ENCODE peak calls at places on chromosomes 5 and 9, in eight cellular contexts. One of them, this sample, is unnamed.
A peak's percentile ranks its signal among the peaks of the same experiment; 100 is the strongest.

GRCh38 chr9:7146582-7146981 is 388.8 kb downstream of the KDM4C start:
- DNase-seq in amniotic epithelial cell: peak; percentile 4
- DNase-seq in NCI-H774: no peak
- DNase-seq in EL: no peak
- DNase-seq in natural killer cell treated with Interleukin-12 subunit alpha and Interleukin-12 subunit beta and Interleukin-15 and Interleukin-18, amount 100 ng/mL, for 72 hours: no peak
- DNase-seq in stimulated activated CD4-positive, alpha-beta T cell treated with anti-CD3 and anti-CD28 coated beads, Interleukin-15, amount 100 ng/mL, for 24 hours: no peak
- DNase-seq in endothelial cell: no peak
- DNase-seq in HEK293T: no peak
- DNase-seq in this sample: no peak

GRCh38 chr5:96431376-96432244 is 1.4 kb downstream of the PCSK1 start:
- DNase-seq in amniotic epithelial cell: no peak
- DNase-seq in NCI-H774: peak; percentile 53
- DNase-seq in EL: peak; percentile 77
- DNase-seq in natural killer cell treated with Interleukin-12 subunit alpha and Interleukin-12 subunit beta and Interleukin-15 and Interleukin-18, amount 100 ng/mL, for 72 hours: no peak
- DNase-seq in stimulated activated CD4-positive, alpha-beta T cell treated with anti-CD3 and anti-CD28 coated beads, Interleukin-15, amount 100 ng/mL, for 24 hours: peak; percentile 61
- DNase-seq in endothelial cell: no peak
- DNase-seq in HEK293T: no peak
- DNase-seq in this sample: no peak

GRCh38 chr9:128159073-128159783 is 837 bp upstream of the BBLN start:
- DNase-seq in amniotic epithelial cell: no peak
- DNase-seq in NCI-H774: no peak
- DNase-seq in EL: no peak
- DNase-seq in natural killer cell treated with Interleukin-12 subunit alpha and Interleukin-12 subunit beta and Interleukin-15 and Interleukin-18, amount 100 ng/mL, for 72 hours: peak; percentile 1
- DNase-seq in stimulated activated CD4-positive, alpha-beta T cell treated with anti-CD3 and anti-CD28 coated beads, Interleukin-15, amount 100 ng/mL, for 24 hours: peak; percentile 56
- DNase-seq in endothelial cell: no peak
- DNase-seq in HEK293T: no peak
- DNase-seq in this sample: no peak

GRCh38 chr5:176364765-176365662 is at the start of gene ARL10:
- DNase-seq in amniotic epithelial cell: peak; percentile 8
- DNase-seq in NCI-H774: no peak
- DNase-seq in EL: no peak
- DNase-seq in natural killer cell treated with Interleukin-12 subunit alpha and Interleukin-12 subunit beta and Interleukin-15 and Interleukin-18, amount 100 ng/mL, for 72 hours: peak; percentile 70
- DNase-seq in stimulated activated CD4-positive, alpha-beta T cell treated with anti-CD3 and anti-CD28 coated beads, Interleukin-15, amount 100 ng/mL, for 24 hours: peak; percentile 81
- DNase-seq in endothelial cell: peak; percentile 36
- DNase-seq in HEK293T: peak; percentile 77
- DNase-seq in this sample: peak; percentile 63

GRCh38 chr5:6424700-6425099 is 24.0 kb upstream of the UBE2QL1 start:
- DNase-seq in amniotic epithelial cell: no peak
- DNase-seq in NCI-H774: no peak
- DNase-seq in EL: no peak
- DNase-seq in natural killer cell treated with Interleukin-12 subunit alpha and Interleukin-12 subunit beta and Interleukin-15 and Interleukin-18, amount 100 ng/mL, for 72 hours: no peak
- DNase-seq in stimulated activated CD4-positive, alpha-beta T cell treated with anti-CD3 and anti-CD28 coated beads, Interleukin-15, amount 100 ng/mL, for 24 hours: no peak
- DNase-seq in endothelial cell: no peak
- DNase-seq in HEK293T: no peak
- DNase-seq in this sample: no peak

GRCh38 chr9:15353892-15354291 is 46.9 kb upstream of the TTC39B start:
- DNase-seq in amniotic epithelial cell: no peak
- DNase-seq in NCI-H774: no peak
- DNase-seq in EL: no peak
- DNase-seq in natural killer cell treated with Interleukin-12 subunit alpha and Interleukin-12 subunit beta and Interleukin-15 and Interleukin-18, amount 100 ng/mL, for 72 hours: no peak
- DNase-seq in stimulated activated CD4-positive, alpha-beta T cell treated with anti-CD3 and anti-CD28 coated beads, Interleukin-15, amount 100 ng/mL, for 24 hours: no peak
- DNase-seq in endothelial cell: no peak
- DNase-seq in HEK293T: no peak
- DNase-seq in this sample: no peak

GRCh38 chr5:74630387-74631087 is 10.0 kb downstream of the ENC1 start:
- DNase-seq in amniotic epithelial cell: peak; percentile 94
- DNase-seq in NCI-H774: no peak
- DNase-seq in EL: peak; percentile 85
- DNase-seq in natural killer cell treated with Interleukin-12 subunit alpha and Interleukin-12 subunit beta and Interleukin-15 and Interleukin-18, amount 100 ng/mL, for 72 hours: no peak
- DNase-seq in stimulated activated CD4-positive, alpha-beta T cell treated with anti-CD3 and anti-CD28 coated beads, Interleukin-15, amount 100 ng/mL, for 24 hours: no peak
- DNase-seq in endothelial cell: no peak
- DNase-seq in HEK293T: no peak
- DNase-seq in this sample: no peak

GRCh38 chr9:137783521-137783920 is 94.1 kb upstream of the CACNA1B start:
- DNase-seq in amniotic epithelial cell: no peak
- DNase-seq in NCI-H774: no peak
- DNase-seq in EL: no peak
- DNase-seq in natural killer cell treated with Interleukin-12 subunit alpha and Interleukin-12 subunit beta and Interleukin-15 and Interleukin-18, amount 100 ng/mL, for 72 hours: no peak
- DNase-seq in stimulated activated CD4-positive, alpha-beta T cell treated with anti-CD3 and anti-CD28 coated beads, Interleukin-15, amount 100 ng/mL, for 24 hours: no peak
- DNase-seq in endothelial cell: no peak
- DNase-seq in HEK293T: no peak
- DNase-seq in this sample: no peak

GRCh38 chr5:14458414-14458813 is 123.2 kb upstream of the OTULINL start:
- DNase-seq in amniotic epithelial cell: no peak
- DNase-seq in NCI-H774: no peak
- DNase-seq in EL: no peak
- DNase-seq in natural killer cell treated with Interleukin-12 subunit alpha and Interleukin-12 subunit beta and Interleukin-15 and Interleukin-18, amount 100 ng/mL, for 72 hours: no peak
- DNase-seq in stimulated activated CD4-positive, alpha-beta T cell treated with anti-CD3 and anti-CD28 coated beads, Interleukin-15, amount 100 ng/mL, for 24 hours: no peak
- DNase-seq in endothelial cell: no peak
- DNase-seq in HEK293T: no peak
- DNase-seq in this sample: no peak

GRCh38 chr5:174533771-174534221 is 190.6 kb upstream of the MSX2 start:
- DNase-seq in amniotic epithelial cell: peak; percentile 80
- DNase-seq in NCI-H774: no peak
- DNase-seq in EL: peak; percentile 72
- DNase-seq in natural killer cell treated with Interleukin-12 subunit alpha and Interleukin-12 subunit beta and Interleukin-15 and Interleukin-18, amount 100 ng/mL, for 72 hours: no peak
- DNase-seq in stimulated activated CD4-positive, alpha-beta T cell treated with anti-CD3 and anti-CD28 coated beads, Interleukin-15, amount 100 ng/mL, for 24 hours: no peak
- DNase-seq in endothelial cell: no peak
- DNase-seq in HEK293T: no peak
- DNase-seq in this sample: no peak

GRCh38 chr5:134464988-134465855 is 53.5 kb upstream of the CDKN2AIPNL start:
- DNase-seq in amniotic epithelial cell: no peak
- DNase-seq in NCI-H774: no peak
- DNase-seq in EL: no peak
- DNase-seq in natural killer cell treated with Interleukin-12 subunit alpha and Interleukin-12 subunit beta and Interleukin-15 and Interleukin-18, amount 100 ng/mL, for 72 hours: no peak
- DNase-seq in stimulated activated CD4-positive, alpha-beta T cell treated with anti-CD3 and anti-CD28 coated beads, Interleukin-15, amount 100 ng/mL, for 24 hours: no peak
- DNase-seq in endothelial cell: no peak
- DNase-seq in HEK293T: peak; percentile 9
- DNase-seq in this sample: no peak

GRCh38 chr9:5529683-5530221 is 19.4 kb downstream of the PDCD1LG2 start:
- DNase-seq in amniotic epithelial cell: peak; percentile 77
- DNase-seq in NCI-H774: no peak
- DNase-seq in EL: no peak
- DNase-seq in natural killer cell treated with Interleukin-12 subunit alpha and Interleukin-12 subunit beta and Interleukin-15 and Interleukin-18, amount 100 ng/mL, for 72 hours: no peak
- DNase-seq in stimulated activated CD4-positive, alpha-beta T cell treated with anti-CD3 and anti-CD28 coated beads, Interleukin-15, amount 100 ng/mL, for 24 hours: no peak
- DNase-seq in endothelial cell: no peak
- DNase-seq in HEK293T: no peak
- DNase-seq in this sample: no peak

GRCh38 chr9:109497193-109498165 is 628 bp downstream of the PTPN3 start:
- DNase-seq in amniotic epithelial cell: peak; percentile 7
- DNase-seq in NCI-H774: peak; percentile 43
- DNase-seq in EL: peak; percentile 23
- DNase-seq in natural killer cell treated with Interleukin-12 subunit alpha and Interleukin-12 subunit beta and Interleukin-15 and Interleukin-18, amount 100 ng/mL, for 72 hours: no peak
- DNase-seq in stimulated activated CD4-positive, alpha-beta T cell treated with anti-CD3 and anti-CD28 coated beads, Interleukin-15, amount 100 ng/mL, for 24 hours: no peak
- DNase-seq in endothelial cell: no peak
- DNase-seq in HEK293T: peak; percentile 51
- DNase-seq in this sample: no peak

GRCh38 chr5:143055596-143056330 is 285.6 kb downstream of the ARHGAP26 start:
- DNase-seq in amniotic epithelial cell: peak; percentile 47
- DNase-seq in NCI-H774: no peak
- DNase-seq in EL: peak; percentile 52
- DNase-seq in natural killer cell treated with Interleukin-12 subunit alpha and Interleukin-12 subunit beta and Interleukin-15 and Interleukin-18, amount 100 ng/mL, for 72 hours: no peak
- DNase-seq in stimulated activated CD4-positive, alpha-beta T cell treated with anti-CD3 and anti-CD28 coated beads, Interleukin-15, amount 100 ng/mL, for 24 hours: no peak
- DNase-seq in endothelial cell: no peak
- DNase-seq in HEK293T: no peak
- DNase-seq in this sample: no peak

GRCh38 chr9:135053133-135053532 is 34.3 kb upstream of the OLFM1 start:
- DNase-seq in amniotic epithelial cell: no peak
- DNase-seq in NCI-H774: no peak
- DNase-seq in EL: no peak
- DNase-seq in natural killer cell treated with Interleukin-12 subunit alpha and Interleukin-12 subunit beta and Interleukin-15 and Interleukin-18, amount 100 ng/mL, for 72 hours: no peak
- DNase-seq in stimulated activated CD4-positive, alpha-beta T cell treated with anti-CD3 and anti-CD28 coated beads, Interleukin-15, amount 100 ng/mL, for 24 hours: no peak
- DNase-seq in endothelial cell: no peak
- DNase-seq in HEK293T: no peak
- DNase-seq in this sample: no peak

GRCh38 chr9:137956039-137956438 is 78.5 kb downstream of the CACNA1B start:
- DNase-seq in amniotic epithelial cell: no peak
- DNase-seq in NCI-H774: no peak
- DNase-seq in EL: no peak
- DNase-seq in natural killer cell treated with Interleukin-12 subunit alpha and Interleukin-12 subunit beta and Interleukin-15 and Interleukin-18, amount 100 ng/mL, for 72 hours: no peak
- DNase-seq in stimulated activated CD4-positive, alpha-beta T cell treated with anti-CD3 and anti-CD28 coated beads, Interleukin-15, amount 100 ng/mL, for 24 hours: no peak
- DNase-seq in endothelial cell: no peak
- DNase-seq in HEK293T: no peak
- DNase-seq in this sample: no peak

GRCh38 chr5:68725905-68726683 is 367.7 kb upstream of the SLC30A5 start:
- DNase-seq in amniotic epithelial cell: no peak
- DNase-seq in NCI-H774: no peak
- DNase-seq in EL: no peak
- DNase-seq in natural killer cell treated with Interleukin-12 subunit alpha and Interleukin-12 subunit beta and Interleukin-15 and Interleukin-18, amount 100 ng/mL, for 72 hours: no peak
- DNase-seq in stimulated activated CD4-positive, alpha-beta T cell treated with anti-CD3 and anti-CD28 coated beads, Interleukin-15, amount 100 ng/mL, for 24 hours: no peak
- DNase-seq in endothelial cell: no peak
- DNase-seq in HEK293T: no peak
- DNase-seq in this sample: no peak

This sample was measured in GM12891.